ENCODE peak calls at places on chromosomes 6 and 20, in eight cellular contexts. E, U, W, N, P, G, C and H are unnamed samples. For H3K36me3, the result is how much of the 10 kb centered on the place peaks cover.

GRCh38 chr6:95120984-95121383 is 456.4 kb upstream of the MANEA start:
- DNase-seq in E (no peak), U (no peak), W (no peak), N (no peak), P (no peak), G (no peak), C (no peak), H (no peak)

GRCh38 chr6:161242779-161243693 is 30.8 kb downstream of the AGPAT4 start:
- DNase-seq in E (no peak), U (peak), W (no peak), N (no peak), P (no peak), G (peak), C (no peak), H (no peak)

GRCh38 chr6:10633216-10633615 is 61.2 kb downstream of the C6orf52 start:
- DNase-seq in E (no peak), U (peak), W (peak), N (no peak), P (peak), G (no peak), C (no peak), H (peak)

GRCh38 chr20:63553933-63554290 is at the start of gene FNDC11:
- DNase-seq in E (peak), U (no peak), W (no peak), N (peak), P (no peak), G (peak), C (peak), H (no peak)

GRCh38 chr20:28562510-28562898 is 2695.0 kb upstream of the DEFB115 start:
- DNase-seq in E (no peak), U (peak), W (peak), N (no peak), P (peak), G (no peak), C (no peak), H (peak)

GRCh38 chr6:148999501-148999900 is 252.7 kb downstream of the UST start:
- DNase-seq in E (no peak), U (peak), W (no peak), N (no peak), P (no peak), G (no peak), C (no peak), H (no peak)

GRCh38 chr6:134472046-134472445 is 154.1 kb upstream of the SGK1 start:
- DNase-seq in E (no peak), U (no peak), W (no peak), N (no peak), P (no peak), G (no peak), C (no peak), H (no peak)

GRCh38 chr6:21946298-21946783 is 350.5 kb downstream of the PRL start:
- DNase-seq in E (no peak), U (peak), W (peak), N (peak), P (no peak), G (no peak), C (no peak), H (peak)

GRCh38 chr6:139515511-139515910 is 141.1 kb upstream of the CITED2 start:
- DNase-seq in E (peak), U (peak), W (no peak), N (no peak), P (no peak), G (no peak), C (no peak), H (no peak)

GRCh38 chr20:41631826-41632225 is 13.6 kb upstream of the CHD6 start:
- DNase-seq in E (no peak), U (peak), W (peak), N (peak), P (no peak), G (no peak), C (peak), H (no peak)

GRCh38 chr20:3681931-3682820 is at the start of gene ADAM33:
- DNase-seq in E (peak), U (no peak), W (no peak), N (no peak), P (no peak), G (no peak), C (peak), H (no peak)

GRCh38 chr6:46972521-46972920 is 50.8 kb upstream of the ADGRF5 start:
- DNase-seq in E (no peak), U (no peak), W (no peak), N (no peak), P (no peak), G (no peak), C (no peak), H (no peak)

GRCh38 chr6:85126448-85127178 is 323.3 kb upstream of the NT5E start:
- DNase-seq in E (peak), U (no peak), W (no peak), N (peak), P (no peak), G (peak), C (peak), H (peak)

GRCh38 chr20:45343867-45344721 is 4.1 kb downstream of the SDC4 start:
- DNase-seq in E (peak), U (peak), W (peak), N (peak), P (peak), G (no peak), C (peak), H (peak)

GRCh38 chr20:9255171-9255570 is 186.3 kb downstream of the PLCB4 start:
- DNase-seq in E (no peak), U (no peak), W (no peak), N (peak), P (no peak), G (no peak), C (no peak), H (no peak)

GRCh38 chr6:80181352-80182081 is 75.0 kb downstream of the BCKDHB start:
- DNase-seq in E (peak), U (no peak), W (no peak), N (no peak), P (no peak), G (no peak), C (no peak), H (no peak)

GRCh38 chr6:163137036-163137435 is 277.5 kb upstream of the QKI start:
- DNase-seq in E (no peak), U (no peak), W (no peak), N (no peak), P (no peak), G (no peak), C (no peak), H (no peak)

GRCh38 chr6:30914854-30915590 is 984 bp downstream of the VARS2 start:
- DNase-seq in E (peak), U (no peak), W (no peak), N (no peak), P (no peak), G (peak), C (no peak), H (no peak)

GRCh38 chr6:127120109-127120786 is 1.8 kb downstream of the RSPO3 start:
- DNase-seq in E (no peak), U (no peak), W (no peak), N (peak), P (no peak), G (peak), C (no peak), H (no peak)

GRCh38 chr6:27757307-27757706 is 154.9 kb downstream of the OR2B2 start:
- DNase-seq in E (no peak), U (no peak), W (no peak), N (no peak), P (no peak), G (peak), C (peak), H (no peak)

GRCh38 chr6:169799474-169799926 is 48.1 kb downstream of the ERMARD start:
- DNase-seq in E (no peak), U (no peak), W (no peak), N (no peak), P (no peak), G (no peak), C (no peak), H (no peak)

GRCh38 chr6:33417127-33417902 is 592 bp downstream of the CUTA start:
- DNase-seq in E (peak), U (peak), W (peak), N (no peak), P (no peak), G (no peak), C (no peak), H (no peak)

GRCh38 chr6:27755768-27756167 is 156.4 kb downstream of the OR2B2 start:
- DNase-seq in E (no peak), U (no peak), W (no peak), N (no peak), P (no peak), G (no peak), C (no peak), H (no peak)

GRCh38 chr20:20837574-20838021 is 125.2 kb upstream of the RALGAPA2 start:
- DNase-seq in E (peak), U (peak), W (no peak), N (peak), P (no peak), G (no peak), C (peak), H (no peak)

GRCh38 chr6:53579338-53579737 is 34.4 kb upstream of the GCLC start:
- DNase-seq in E (no peak), U (no peak), W (no peak), N (no peak), P (no peak), G (no peak), C (no peak), H (no peak)

GRCh38 chr20:21517566-21518277 is 3.9 kb upstream of the NKX2-2 start:
- DNase-seq in E (no peak), U (no peak), W (no peak), N (peak), P (no peak), G (peak), C (no peak), H (no peak)

GRCh38 chr20:14453259-14453658 is 115.8 kb upstream of the FLRT3 start:
- DNase-seq in E (peak), U (no peak), W (no peak), N (no peak), P (no peak), G (no peak), C (no peak), H (peak)

GRCh38 chr6:105783333-105783945 is 302.7 kb upstream of the PRDM1 start:
- DNase-seq in E (no peak), U (no peak), W (no peak), N (no peak), P (no peak), G (peak), C (peak), H (no peak)

GRCh38 chr20:25225642-25226432 is 22.0 kb upstream of the PYGB start:
- DNase-seq in E (no peak), U (no peak), W (no peak), N (no peak), P (no peak), G (no peak), C (peak), H (no peak)

GRCh38 chr6:29752451-29753308 is 29.4 kb downstream of the HLA-F start:
- DNase-seq in E (peak), U (peak), W (peak), N (peak), P (peak), G (peak), C (peak), H (peak)

GRCh38 chr6:166951670-166952060 is 4.7 kb downstream of the RNASET2 start:
- DNase-seq in E (no peak), U (no peak), W (no peak), N (no peak), P (no peak), G (no peak), C (no peak), H (no peak)
- TF ChIP-seq CTCF in E (peak), U (no peak), W (no peak), N (no peak), P (peak), G (no peak), C (no peak), H (no peak)

GRCh38 chr6:142210606-142211005 is 63.5 kb downstream of the VTA1 start:
- DNase-seq in E (no peak), U (no peak), W (no peak), N (no peak), P (no peak), G (no peak), C (no peak), H (no peak)

GRCh38 chr6:142218441-142218840 is 71.4 kb downstream of the VTA1 start:
- DNase-seq in E (peak), U (no peak), W (no peak), N (no peak), P (no peak), G (no peak), C (no peak), H (no peak)

DNA sequence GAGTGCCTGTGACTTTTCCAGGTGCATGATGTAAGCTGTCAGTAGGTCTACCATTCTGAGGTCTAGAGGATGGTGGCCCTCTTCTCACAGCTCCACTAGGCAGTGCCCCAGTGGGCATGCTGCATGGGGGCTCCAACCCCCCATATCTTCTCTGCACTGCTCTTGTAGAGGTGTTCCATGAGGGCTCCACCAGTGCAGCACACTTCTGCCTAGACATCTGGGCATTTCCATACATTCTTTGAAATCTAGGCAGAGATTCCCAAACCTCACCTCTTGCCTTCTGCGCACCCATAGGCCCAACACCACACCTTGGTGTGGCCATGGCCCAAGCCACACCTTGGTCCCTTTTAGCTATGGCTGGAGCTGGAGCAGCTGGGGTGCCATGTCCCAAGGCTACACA is 66.3 kb downstream of the VTA1 start:
- DNase-seq in E (no peak), U (no peak), W (no peak), N (no peak), P (no peak), G (no peak), C (no peak), H (no peak)
- H3K36me3 ChIP-seq in E (under half), U (under half), W (under half), N (under half), P (under half), G (under half), C (under half), H (under half)

GRCh38 chr6:912871-913663 is 220.1 kb upstream of the EXOC2 start:
- DNase-seq in E (peak), U (no peak), W (no peak), N (no peak), P (no peak), G (no peak), C (no peak), H (no peak)
- TF ChIP-seq CTCF in E (peak), U (peak), W (peak), N (no peak), P (peak), G (peak), C (no peak), H (peak)

DNA sequence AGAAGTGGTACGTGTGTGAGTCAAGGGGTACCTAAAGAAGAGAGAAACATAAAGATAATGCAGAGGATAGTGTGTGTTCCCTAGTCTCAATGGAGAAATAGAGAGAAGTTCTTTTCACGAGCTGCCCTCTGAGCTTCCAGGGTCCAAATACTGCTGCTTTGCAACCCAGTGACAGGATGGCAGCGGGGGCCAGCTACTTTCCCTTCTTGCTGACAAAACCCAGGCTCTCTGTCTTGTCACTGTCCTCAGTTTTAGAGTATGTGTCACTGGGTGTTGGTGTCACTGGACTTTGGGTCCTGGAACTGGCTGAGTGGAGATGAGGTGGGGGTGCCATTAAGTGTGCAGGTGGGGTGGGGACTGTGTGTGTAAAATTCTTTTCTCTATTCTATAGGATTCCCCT is 265.6 kb downstream of the CDC5L start:
- DNase-seq in E (no peak), U (no peak), W (no peak), N (no peak), P (no peak), G (no peak), C (no peak), H (no peak)
- H3K36me3 ChIP-seq in E (under half), U (under half), W (under half), N (under half), P (under half), G (under half), C (under half), H (under half)

GRCh38 chr20:60268502-60268901 is 310.3 kb downstream of the CDH26 start:
- DNase-seq in E (no peak), U (no peak), W (no peak), N (no peak), P (no peak), G (no peak), C (no peak), H (no peak)

GRCh38 chr20:60270341-60270740 is 312.1 kb downstream of the CDH26 start:
- DNase-seq in E (no peak), U (no peak), W (no peak), N (no peak), P (no peak), G (no peak), C (no peak), H (no peak)

GRCh38 chr20:60272790-60273189 is 314.6 kb downstream of the CDH26 start:
- DNase-seq in E (no peak), U (no peak), W (no peak), N (no peak), P (no peak), G (no peak), C (no peak), H (no peak)

GRCh38 chr20:60269571-60270162 is 311.4 kb downstream of the CDH26 start:
- DNase-seq in E (no peak), U (no peak), W (no peak), N (no peak), P (no peak), G (no peak), C (no peak), H (no peak)

DNA sequence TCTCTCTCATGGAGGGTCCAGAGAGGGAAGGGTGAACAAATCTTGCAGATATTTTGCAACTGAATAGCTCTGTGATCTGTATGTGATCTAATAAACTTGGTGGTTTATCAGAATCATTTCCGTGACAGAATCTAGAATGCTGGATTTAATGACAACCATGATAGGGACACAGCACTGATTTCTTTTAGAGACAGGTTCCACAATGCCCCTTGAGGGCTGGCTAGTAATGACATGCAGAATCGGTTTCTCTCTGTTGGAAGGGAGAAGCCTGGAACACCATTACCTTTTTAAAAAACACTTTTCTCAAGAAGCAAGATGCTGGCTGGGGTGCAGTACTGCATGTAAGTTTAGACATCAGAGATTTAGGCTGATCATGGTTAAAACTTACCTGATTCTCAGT is 313.4 kb downstream of the CDH26 start:
- DNase-seq in E (peak), U (no peak), W (no peak), N (no peak), P (no peak), G (no peak), C (no peak), H (no peak)
- TF ChIP-seq CTCF in E (no peak), U (peak), W (peak), N (peak), P (peak), G (no peak), C (no peak), H (no peak)

GRCh38 chr6:35213161-35213823 is 464 bp upstream of the SCUBE3 start:
- DNase-seq in E (peak), U (no peak), W (no peak), N (no peak), P (no peak), G (no peak), C (no peak), H (no peak)

GRCh38 chr6:35208419-35208818 is 5.3 kb upstream of the SCUBE3 start:
- DNase-seq in E (no peak), U (no peak), W (no peak), N (no peak), P (no peak), G (no peak), C (no peak), H (no peak)

GRCh38 chr6:35209081-35209480 is 4.7 kb upstream of the SCUBE3 start:
- DNase-seq in E (no peak), U (no peak), W (no peak), N (no peak), P (no peak), G (no peak), C (no peak), H (no peak)

GRCh38 chr6:35206346-35206745 is 7.4 kb upstream of the SCUBE3 start:
- DNase-seq in E (no peak), U (no peak), W (no peak), N (no peak), P (no peak), G (no peak), C (no peak), H (no peak)

GRCh38 chr6:35209622-35210289 is 4.0 kb upstream of the SCUBE3 start:
- DNase-seq in E (no peak), U (no peak), W (no peak), N (no peak), P (no peak), G (no peak), C (no peak), H (no peak)
- H3K36me3 ChIP-seq in E (under half), U (under half), W (under half), N (under half), P (under half), G (under half), C (under half), H (under half)

GRCh38 chr6:34423254-34423653 is 2.6 kb downstream of the RPS10 start:
- DNase-seq in E (no peak), U (peak), W (no peak), N (peak), P (no peak), G (no peak), C (no peak), H (no peak)

GRCh38 chr6:34425132-34425497 is 754 bp downstream of the RPS10 start:
- DNase-seq in E (no peak), U (peak), W (no peak), N (no peak), P (no peak), G (no peak), C (no peak), H (no peak)

GRCh38 chr6:34424200-34425131 is 1.4 kb downstream of the RPS10 start:
- DNase-seq in E (no peak), U (no peak), W (no peak), N (no peak), P (no peak), G (no peak), C (no peak), H (no peak)

GRCh38 chr6:34425498-34426410 is at the start of gene RPS10:
- DNase-seq in E (peak), U (peak), W (peak), N (peak), P (peak), G (peak), C (peak), H (peak)
- TF ChIP-seq CTCF in E (no peak), U (no peak), W (no peak), N (no peak), P (no peak), G (no peak), C (no peak), H (no peak)

GRCh38 chr6:6688283-6688682 is 99.8 kb downstream of the LY86 start:
- DNase-seq in E (no peak), U (no peak), W (no peak), N (no peak), P (no peak), G (no peak), C (no peak), H (no peak)

GRCh38 chr6:6684365-6684833 is 95.9 kb downstream of the LY86 start:
- DNase-seq in E (no peak), U (no peak), W (no peak), N (no peak), P (no peak), G (no peak), C (no peak), H (no peak)

GRCh38 chr6:6685249-6685667 is 96.7 kb downstream of the LY86 start:
- DNase-seq in E (no peak), U (peak), W (no peak), N (no peak), P (no peak), G (no peak), C (no peak), H (no peak)

GRCh38 chr6:6686748-6687601 is 98.5 kb downstream of the LY86 start:
- DNase-seq in E (peak), U (peak), W (no peak), N (peak), P (no peak), G (peak), C (peak), H (peak)

DNA sequence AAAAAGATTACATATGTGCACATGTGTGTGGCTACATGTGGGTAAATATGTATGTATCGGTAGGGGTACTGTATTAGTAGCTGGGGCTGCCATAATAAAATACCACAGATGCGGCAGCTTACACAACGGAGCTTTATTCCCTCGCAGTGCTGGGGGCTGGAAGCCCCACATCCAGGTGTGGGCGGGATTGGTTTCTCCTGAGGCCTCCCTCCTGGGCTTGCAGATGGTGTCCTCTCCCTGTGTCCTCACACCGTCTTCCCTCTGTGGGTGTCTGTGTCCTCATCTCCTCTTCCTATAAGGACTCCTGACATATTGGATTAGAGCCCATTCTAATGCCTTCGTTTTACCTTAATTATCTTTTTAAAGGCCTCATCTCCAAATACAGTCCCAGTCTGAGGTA is 97.7 kb downstream of the LY86 start:
- DNase-seq in E (no peak), U (no peak), W (no peak), N (no peak), P (no peak), G (no peak), C (no peak), H (no peak)
- H3K36me3 ChIP-seq in E (under half), U (under half), W (under half), N (under half), P (under half), G (under half), C (under half), H (under half)

GRCh38 chr6:13278991-13279390 is 49.3 kb downstream of the TBC1D7 start:
- DNase-seq in E (no peak), U (no peak), W (peak), N (peak), P (no peak), G (no peak), C (no peak), H (no peak)
- TF ChIP-seq CTCF in E (no peak), U (no peak), W (no peak), N (no peak), P (no peak), G (no peak), C (no peak), H (no peak)